ENCODE peak calls at places on chromosomes 7 and 10, in four cellular contexts. Q, F, J and L are unnamed samples.

GRCh38 chr7:26356266-26356665 is 64.6 kb downstream of the SNX10 start:
- DNase-seq in F (no peak), J (no peak), Q (no peak), L (no peak)

GRCh38 chr7:83655951-83656556 is 7.1 kb upstream of the SEMA3E start:
- DNase-seq in F (no peak), J (peak), Q (peak), L (peak)

GRCh38 chr7:10225265-10225664 is 748.4 kb upstream of the PHF14 start:
- DNase-seq in Q (no peak), F (no peak), J (no peak), L (no peak)

GRCh38 chr10:93745411-93746065 is 12.2 kb upstream of the LGI1 start:
- DNase-seq in J (peak), F (no peak), Q (peak), L (peak)

GRCh38 chr10:12769326-12770044 is 232.0 kb downstream of the CCDC3 start:
- DNase-seq in F (no peak), Q (no peak), J (no peak), L (no peak)

GRCh38 chr7:100583132-100584045 is 2.5 kb downstream of the LRCH4 start:
- DNase-seq in Q (no peak), J (no peak), F (peak), L (peak)

GRCh38 chr10:92699193-92699517 is 9.4 kb downstream of the HHEX start:
- DNase-seq in J (no peak), F (no peak), Q (no peak), L (no peak)

GRCh38 chr10:84395581-84395980 is 67.2 kb downstream of the CCSER2 start:
- DNase-seq in Q (no peak), F (no peak), J (no peak), L (no peak)

GRCh38 chr7:31488562-31489203 is 25.2 kb upstream of the ITPRID1 start:
- DNase-seq in F (no peak), J (peak), Q (peak), L (peak)

GRCh38 chr7:17159500-17160037 is 138.9 kb upstream of the AHR start:
- DNase-seq in F (no peak), J (no peak), Q (no peak), L (no peak)

GRCh38 chr7:70569335-70569819 is 562.6 kb upstream of the GALNT17 start:
- DNase-seq in F (no peak), Q (peak), J (no peak), L (no peak)

GRCh38 chr7:53101026-53101425 is 65.6 kb downstream of the POM121L12 start:
- DNase-seq in Q (no peak), J (no peak), F (no peak), L (no peak)

GRCh38 chr10:46527241-46527811 is 29.1 kb downstream of the GPRIN2 start:
- DNase-seq in J (no peak), Q (no peak), F (no peak), L (no peak)

GRCh38 chr10:50605280-50606270 is 18.2 kb downstream of the SGMS1 start:
- DNase-seq in Q (no peak), J (peak), F (no peak), L (peak)

GRCh38 chr7:128697301-128697905 is 25.3 kb downstream of the GARIN1A start:
- DNase-seq in J (peak), F (peak), Q (no peak), L (peak)

GRCh38 chr10:79378383-79378646 is 31.0 kb downstream of the PPIF start:
- DNase-seq in Q (no peak), F (no peak), J (no peak), L (no peak)

GRCh38 chr10:111338035-111338434 is 261.2 kb downstream of the ADRA2A start:
- DNase-seq in J (no peak), Q (no peak), F (no peak), L (no peak)

GRCh38 chr10:32982911-32983310 is 24.9 kb upstream of the ITGB1 start:
- DNase-seq in F (no peak), J (peak), Q (no peak), L (no peak)

GRCh38 chr10:32937824-32938482 is 20.1 kb downstream of the ITGB1 start:
- DNase-seq in Q (no peak), F (no peak), J (peak), L (peak)

GRCh38 chr7:31437466-31437865 is 76.4 kb upstream of the ITPRID1 start:
- DNase-seq in Q (no peak), J (no peak), F (no peak), L (no peak)

GRCh38 chr10:72097448-72098300 is 9.3 kb upstream of the SPOCK2 start:
- DNase-seq in F (no peak), J (peak), Q (no peak), L (peak)

GRCh38 chr7:92685146-92686042 is 95.2 kb upstream of the FAM133B start:
- DNase-seq in J (no peak), F (no peak), Q (no peak), L (no peak)

GRCh38 chr7:55570218-55570873 is 2.0 kb downstream of the VOPP1 start:
- DNase-seq in F (no peak), J (peak), Q (no peak), L (no peak)

GRCh38 chr10:110456046-110456445 is 41.7 kb upstream of the DUSP5 start:
- DNase-seq in Q (no peak), F (no peak), J (no peak), L (no peak)

GRCh38 chr7:5596046-5596895 is 172.6 kb upstream of the TNRC18 start:
- DNase-seq in F (no peak), J (peak), Q (no peak), L (peak)

GRCh38 chr7:92794846-92795245 is 41.5 kb downstream of the CDK6 start:
- DNase-seq in Q (no peak), F (no peak), J (peak), L (no peak)

GRCh38 chr10:72353963-72354355 is 760 bp downstream of the DNAJB12 start:
- DNase-seq in Q (no peak), F (no peak), J (peak), L (no peak)

GRCh38 chr10:98664329-98665042 is 217.8 kb upstream of the HPS1 start:
- DNase-seq in Q (peak), F (no peak), J (peak), L (peak)

GRCh38 chr10:122954731-122955050 is 664 bp upstream of the C10orf88 start:
- DNase-seq in F (no peak), Q (no peak), J (no peak), L (no peak)

GRCh38 chr10:42827201-42827600 is 44.6 kb downstream of the BMS1 start:
- DNase-seq in Q (no peak), F (no peak), J (no peak), L (no peak)

GRCh38 chr7:101882595-101883564 is 65.5 kb downstream of the CUX1 start:
- DNase-seq in Q (peak), F (no peak), J (peak), L (peak)

GRCh38 chr10:70432101-70432500 is 9.4 kb downstream of the NODAL start:
- DNase-seq in Q (peak), F (no peak), J (no peak), L (peak)

GRCh38 chr10:451021-451471 is 238.4 kb downstream of the DIP2C start:
- DNase-seq in J (no peak), F (no peak), Q (no peak), L (peak)

GRCh38 chr10:35409094-35409582 is 72.8 kb downstream of the CCNY start:
- DNase-seq in J (peak), F (no peak), Q (no peak), L (peak)

GRCh38 chr10:11441151-11441535 is 170.3 kb downstream of the USP6NL start:
- DNase-seq in Q (no peak), J (no peak), F (no peak), L (no peak)

GRCh38 chr10:23262928-23263327 is 70.8 kb downstream of the PTF1A start:
- DNase-seq in J (no peak), F (no peak), Q (no peak), L (no peak)
- H3K4me3 ChIP-seq in J (no peak), F (no peak), Q (no peak), L (no peak)

DNA sequence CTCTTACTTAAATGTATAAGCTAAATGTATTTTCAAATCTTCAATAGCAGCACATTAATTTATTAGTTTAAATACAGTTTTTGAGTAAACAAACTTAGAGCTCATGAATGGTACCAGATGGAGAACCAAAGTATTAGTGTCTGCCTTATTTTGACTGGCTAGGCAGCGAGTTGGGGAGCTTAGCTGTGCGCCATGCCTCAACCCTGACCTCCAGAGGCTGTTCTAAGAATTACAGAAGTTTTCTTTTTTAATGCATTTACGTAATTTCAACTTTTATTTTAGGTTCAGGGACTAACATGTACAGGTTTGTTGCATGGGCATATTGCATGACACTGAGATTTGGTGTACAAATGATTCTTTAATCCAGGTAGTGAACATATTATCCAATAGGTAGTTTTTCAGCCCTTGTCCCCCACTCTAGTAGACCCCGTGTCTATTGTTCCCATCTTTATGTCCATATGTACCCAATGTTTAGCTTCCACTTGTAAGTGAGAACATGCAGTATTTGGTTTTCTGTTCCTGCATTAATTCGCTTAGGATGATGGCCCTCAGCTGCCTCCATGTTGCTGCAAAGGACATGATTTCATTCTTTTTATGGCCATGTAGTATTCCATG is 166.8 kb downstream of the IQUB start:
- DNase-seq in F (no peak), J (peak), Q (peak), L (peak)
- TF ChIP-seq CTCF in F (peak), J (peak), Q (peak), L (peak)

DNA sequence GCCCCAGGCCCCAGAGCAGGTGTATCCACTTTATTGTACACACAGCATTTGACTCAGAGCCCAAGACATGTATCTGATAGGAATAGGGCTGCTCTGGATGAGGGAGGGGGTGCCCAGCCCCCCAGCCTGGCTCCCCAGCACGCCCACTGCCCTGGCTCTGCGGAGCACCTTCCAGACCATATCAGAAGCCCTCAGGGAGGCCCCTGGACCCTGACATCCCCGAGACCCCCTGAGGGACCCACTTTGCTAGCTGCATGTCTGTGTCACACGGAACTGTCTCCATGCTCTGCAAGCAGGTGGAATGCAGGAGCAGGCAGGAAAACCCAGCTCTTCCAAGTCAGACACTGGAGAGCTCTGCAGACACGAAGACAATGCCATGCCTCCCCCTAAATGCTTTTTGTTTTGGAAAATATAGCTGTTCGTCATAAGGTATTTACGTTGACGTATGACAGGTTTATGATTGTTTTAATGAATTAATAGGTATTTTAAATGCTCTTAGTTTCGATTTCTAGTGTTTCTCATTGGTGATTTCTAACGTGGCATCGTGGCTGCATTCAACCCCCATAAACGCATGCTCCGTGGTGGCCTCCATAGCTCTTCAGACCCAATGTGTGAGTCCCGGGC is 92.8 kb upstream of the INSIG1 start:
- DNase-seq in F (no peak), Q (no peak), J (no peak), L (no peak)
- H3K4me3 ChIP-seq in F (peak), Q (no peak), J (no peak), L (no peak)

GRCh38 chr10:23886355-23886754 is 322.6 kb upstream of the KIAA1217 start:
- DNase-seq in J (no peak), Q (peak), F (no peak), L (no peak)
- TF ChIP-seq CTCF in J (no peak), Q (no peak), F (no peak), L (no peak)

GRCh38 chr10:95675403-95676116 is 18.2 kb downstream of the TCTN3 start:
- DNase-seq in F (no peak), J (no peak), Q (no peak), L (no peak)
- H3K4me3 ChIP-seq in F (no peak), J (no peak), Q (no peak), L (no peak)

DNA sequence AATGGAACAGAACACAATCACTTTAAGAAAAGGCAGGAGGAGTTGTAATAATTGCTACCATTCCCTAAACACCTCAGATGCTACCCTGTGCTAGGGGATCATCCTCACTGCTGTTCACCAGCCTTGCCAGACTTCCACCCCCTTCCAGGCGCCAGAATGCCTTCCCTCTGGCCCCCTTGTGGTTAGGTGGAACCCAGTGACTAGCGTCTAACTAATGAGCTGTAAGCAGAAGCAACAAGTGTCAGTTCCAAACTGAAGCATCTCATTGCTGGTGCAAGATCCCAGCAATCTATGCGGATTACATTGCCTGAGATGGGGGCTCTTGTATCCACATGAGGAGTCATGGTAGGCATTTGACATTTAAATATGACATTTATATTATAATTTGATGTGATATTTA is 86.6 kb downstream of the FRMD4A start:
- DNase-seq in F (no peak), Q (peak), J (no peak), L (no peak)
- TF ChIP-seq CTCF in F (no peak), Q (peak), J (no peak), L (peak)